ENCODE peak calls at places on chromosomes 5 and 9, in nine cellular contexts. S is NCI-H1417; D is stimulated activated CD4-positive, alpha-beta T cell treated with anti-CD3 and anti-CD28 coated beads, Interleukin-4, amount 100 ng/mL, for 4 hours; C is T-cell; B is T-helper 1 cell; U is head of caudate nucleus; I is ELR; R is glutamatergic neuron; M is NCI-H2029. T is an unnamed sample.

GRCh38 chr5:82551840-82552385 is 273.8 kb upstream of the RPS23 start:
- DNase-seq in M (no peak), C (no peak), B (no peak), S (no peak), D (no peak), I (no peak), U (no peak), R (no peak), T (no peak)

GRCh38 chr9:136596630-136597031 is 50.8 kb upstream of the NOTCH1 start:
- DNase-seq in U (peak; percentile 79), B (no peak), S (no peak), I (no peak), D (no peak), M (no peak), C (no peak), R (no peak), T (peak; percentile 78)

GRCh38 chr5:165616550-165617430 is 2111.4 kb downstream of the MAT2B start:
- DNase-seq in S (no peak), D (no peak), R (no peak), I (no peak), C (no peak), U (peak; percentile 42), M (no peak), B (no peak), T (peak; percentile 16)

GRCh38 chr9:23702311-23702922 is 123.6 kb downstream of the ELAVL2 start:
- DNase-seq in M (no peak), D (no peak), R (no peak), C (no peak), U (no peak), I (no peak), S (no peak), B (no peak), T (no peak)

GRCh38 chr5:123156577-123157296 is 67.7 kb downstream of the PRDM6 start:
- DNase-seq in D (no peak), R (no peak), B (no peak), C (no peak), M (no peak), U (no peak), S (no peak), I (peak; percentile 45), T (no peak)

GRCh38 chr9:127091526-127091925 is 30.9 kb downstream of the ANGPTL2 start:
- DNase-seq in I (no peak), B (no peak), C (no peak), R (no peak), S (no peak), M (no peak), U (no peak), D (no peak), T (no peak)

GRCh38 chr5:163379298-163380155 is 57.9 kb upstream of the CCNG1 start:
- DNase-seq in C (no peak), U (no peak), S (no peak), B (no peak), I (peak; percentile 70), R (no peak), D (no peak), M (no peak), T (no peak)

GRCh38 chr5:154330097-154330667 is 115.6 kb upstream of the SAP30L start:
- DNase-seq in I (no peak), R (no peak), D (no peak), C (no peak), B (no peak), M (no peak), S (no peak), U (no peak), T (no peak)

GRCh38 chr5:73118331-73119011 is 1.9 kb upstream of the TMEM171 start:
- DNase-seq in D (no peak), C (no peak), M (peak; percentile 75), I (no peak), S (no peak), U (peak; percentile 59), B (no peak), R (no peak), T (peak; percentile 72)

GRCh38 chr9:33076031-33076359 is 479 bp downstream of the SMU1 start:
- DNase-seq in U (no peak), D (no peak), C (no peak), S (no peak), B (no peak), R (no peak), I (peak; percentile 43), M (no peak), T (no peak)

GRCh38 chr9:8134629-8135028 is 335.1 kb upstream of the DMAC1 start:
- DNase-seq in M (no peak), U (no peak), C (no peak), B (no peak), R (no peak), S (no peak), I (no peak), D (no peak), T (peak; percentile 2)

GRCh38 chr9:92745881-92746280 is 18.8 kb downstream of the BICD2 start:
- DNase-seq in M (no peak), D (no peak), U (no peak), S (no peak), B (no peak), C (no peak), R (no peak), I (no peak), T (no peak)

GRCh38 chr9:135392511-135392910 is 87.1 kb upstream of the PPP1R26 start:
- DNase-seq in U (no peak), D (no peak), R (no peak), B (no peak), I (no peak), S (peak; percentile 16), C (no peak), M (no peak), T (no peak)

GRCh38 chr9:26949604-26950003 is 2.6 kb upstream of the PLAA start:
- DNase-seq in S (no peak), I (peak; percentile 73), M (no peak), R (no peak), C (no peak), D (no peak), U (no peak), B (no peak), T (no peak)

GRCh38 chr5:589588-589987 is 22.6 kb upstream of the CEP72 start:
- DNase-seq in U (no peak), C (no peak), D (no peak), M (no peak), B (no peak), I (no peak), R (no peak), S (no peak), T (no peak)

GRCh38 chr5:43627028-43627427 is 24.0 kb downstream of the NNT start:
- DNase-seq in S (peak; percentile 23), R (peak; percentile 43), M (no peak), C (no peak), D (no peak), U (no peak), B (no peak), I (peak; percentile 75), T (peak; percentile 15)

GRCh38 chr9:111975709-111976108 is 79.1 kb downstream of the UGCG start:
- DNase-seq in M (peak; percentile 51), C (peak; percentile 2), S (peak; percentile 26), D (no peak), B (no peak), R (peak; percentile 22), I (peak; percentile 29), U (no peak), T (no peak)

GRCh38 chr5:73564644-73565165 is 734 bp downstream of the ANKRA2 start:
- DNase-seq in U (peak; percentile 28), M (no peak), I (peak; percentile 28), S (peak; percentile 17), R (no peak), B (no peak), D (no peak), C (peak; percentile 1), T (no peak)

GRCh38 chr5:57445006-57445714 is 37.5 kb downstream of the ACTBL2 start:
- DNase-seq in C (no peak), I (no peak), U (peak; percentile 56), S (no peak), B (no peak), D (no peak), R (no peak), M (no peak), T (no peak)

T was measured in Ammon's horn.